ENCODE peak calls at places on chromosomes 2 and 18, in four cellular contexts. I, U, T and W are unnamed samples.

GRCh38 chr2:231039294-231039664 is 2.0 kb downstream of the C2orf72 start:
- DNase-seq in I (no peak), U (no peak), T (no peak), W (no peak)

GRCh38 chr2:143030127-143030526 is 99.1 kb upstream of the ARHGAP15 start:
- DNase-seq in I (no peak), U (no peak), T (no peak), W (no peak)

GRCh38 chr2:28359222-28360065 is 33.2 kb upstream of the FOSL2 start:
- DNase-seq in I (no peak), U (peak), T (no peak), W (no peak)

GRCh38 chr2:217994776-217995274 is 8.0 kb downstream of the TNS1 start:
- DNase-seq in I (no peak), U (no peak), T (no peak), W (no peak)

GRCh38 chr2:141889788-141890187 is 241.0 kb downstream of the LRP1B start:
- DNase-seq in I (no peak), U (no peak), T (no peak), W (no peak)

GRCh38 chr2:62196278-62196901 is 475 bp downstream of the B3GNT2 start:
- DNase-seq in I (peak), U (peak), T (peak), W (peak)

GRCh38 chr2:233486357-233486756 is 80.2 kb downstream of the USP40 start:
- DNase-seq in I (no peak), U (no peak), T (no peak), W (no peak)

GRCh38 chr2:70716131-70716766 is 51.8 kb downstream of the ADD2 start:
- DNase-seq in I (no peak), U (no peak), T (peak), W (no peak)

GRCh38 chr2:143802242-143802641 is 673.0 kb downstream of the ARHGAP15 start:
- DNase-seq in I (no peak), U (no peak), T (no peak), W (no peak)

GRCh38 chr18:54222922-54223567 is 1.4 kb downstream of the MBD2 start:
- DNase-seq in I (no peak), U (no peak), T (no peak), W (no peak)

GRCh38 chr2:150027164-150027563 is 439.6 kb upstream of the MMADHC start:
- DNase-seq in I (no peak), U (no peak), T (no peak), W (no peak)

GRCh38 chr18:274313-274712 is 6.5 kb upstream of the THOC1 start:
- DNase-seq in I (no peak), U (no peak), T (no peak), W (no peak)

GRCh38 chr18:45359275-45360009 is 255.8 kb upstream of the SLC14A2 start:
- DNase-seq in I (peak), U (no peak), T (no peak), W (no peak)

GRCh38 chr2:120436460-120436739 is 90.5 kb downstream of the INHBB start:
- DNase-seq in I (no peak), U (no peak), T (no peak), W (no peak)

GRCh38 chr18:22113144-22113813 is 56.1 kb upstream of the GATA6 start:
- DNase-seq in I (no peak), U (no peak), T (no peak), W (no peak)

GRCh38 chr18:33231474-33232317 is 208.8 kb downstream of the CCDC178 start:
- DNase-seq in I (peak), U (peak), T (peak), W (peak)

GRCh38 chr18:56711706-56712445 is 60.7 kb downstream of the WDR7 start:
- DNase-seq in I (no peak), U (no peak), T (no peak), W (no peak)

GRCh38 chr2:216956820-216957493 is 97.1 kb upstream of the TNP1 start:
- DNase-seq in I (no peak), U (no peak), T (no peak), W (no peak)

GRCh38 chr2:8496079-8496478 is 185.8 kb upstream of the ID2 start:
- DNase-seq in I (no peak), U (no peak), T (no peak), W (no peak)

GRCh38 chr2:71833855-71834554 is 313.7 kb downstream of the CYP26B1 start:
- DNase-seq in I (no peak), U (no peak), T (no peak), W (no peak)

DNA sequence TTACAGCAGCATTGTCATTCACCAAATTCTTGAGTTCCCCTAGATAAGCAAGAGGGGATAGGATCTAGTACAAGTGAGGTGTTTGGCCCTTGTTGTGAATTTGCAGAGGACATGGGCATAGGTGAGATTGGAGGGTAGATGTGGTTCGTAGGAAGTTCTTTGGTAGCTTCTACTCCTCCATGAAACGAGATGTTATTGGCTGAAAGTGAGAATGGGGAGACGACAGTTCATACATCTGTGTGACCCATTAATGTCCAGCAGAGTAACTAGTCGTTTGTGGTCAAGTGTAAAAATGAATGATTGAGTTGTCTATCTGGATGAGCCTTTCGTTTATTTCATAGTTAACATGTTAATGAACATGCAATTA is 90.4 kb downstream of the UBE2E3 start:
- DNase-seq in I (no peak), U (no peak), T (no peak), W (no peak)
- TF ChIP-seq TEAD4 in I (no peak), U (no peak), T (no peak), W (no peak)

GRCh38 chr2:128584296-128584900 is 265.7 kb upstream of the HS6ST1 start:
- DNase-seq in I (no peak), U (no peak), T (no peak), W (no peak)
- TF ChIP-seq TEAD4 in I (no peak), U (no peak), T (no peak), W (no peak)

GRCh38 chr2:226187126-226187525 is 612.5 kb downstream of the IRS1 start:
- DNase-seq in I (no peak), U (no peak), T (no peak), W (no peak)
- TF ChIP-seq TEAD4 in I (no peak), U (no peak), T (no peak), W (no peak)

GRCh38 chr2:74290066-74290465 is 53.1 kb downstream of the SLC4A5 start:
- DNase-seq in I (no peak), U (no peak), T (no peak), W (no peak)

GRCh38 chr2:74291217-74291551 is 52.0 kb downstream of the SLC4A5 start:
- DNase-seq in I (no peak), U (no peak), T (no peak), W (no peak)

GRCh38 chr2:74292752-74293151 is 50.5 kb downstream of the SLC4A5 start:
- DNase-seq in I (no peak), U (no peak), T (no peak), W (no peak)

GRCh38 chr2:74291891-74292621 is 51.2 kb downstream of the SLC4A5 start:
- DNase-seq in I (no peak), U (no peak), T (no peak), W (no peak)

DNA sequence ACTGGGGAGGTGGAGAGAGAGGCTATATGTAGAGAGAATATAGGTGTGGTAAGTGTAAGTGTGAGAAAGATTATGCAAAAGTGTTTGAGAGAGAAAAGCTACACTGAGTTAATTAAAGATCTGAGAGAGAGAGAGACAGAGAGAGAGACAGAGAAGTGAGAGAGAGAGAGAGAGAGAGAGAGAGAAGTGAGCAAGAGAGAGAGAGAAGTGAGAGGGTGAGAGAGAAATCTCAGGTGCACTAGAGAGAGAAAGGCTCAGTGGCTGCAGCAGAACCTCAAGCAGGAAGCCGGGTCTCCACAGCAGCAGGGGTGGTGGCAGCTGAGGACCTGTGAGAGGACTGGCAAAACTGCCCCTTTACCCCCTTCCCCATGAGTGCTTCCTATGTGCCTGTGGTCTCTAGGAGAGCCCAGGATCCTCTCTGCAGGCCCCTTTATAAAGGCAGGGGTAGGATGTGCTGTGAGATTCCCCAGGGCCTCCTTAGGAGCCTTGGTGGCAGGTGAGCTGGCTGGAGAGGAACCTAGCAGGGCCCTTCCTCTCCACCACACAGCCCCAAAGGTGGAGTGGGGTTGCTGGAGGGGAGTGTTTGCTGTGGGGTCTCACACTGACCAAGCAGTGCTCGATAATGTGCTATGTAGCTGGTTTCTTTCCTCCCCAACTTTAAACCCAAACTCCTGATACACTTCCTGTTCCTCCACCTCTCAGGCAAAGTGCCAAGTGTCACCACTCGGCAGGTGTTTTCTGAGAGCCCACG is 52.6 kb downstream of the SLC4A5 start:
- DNase-seq in I (no peak), U (no peak), T (no peak), W (no peak)
- TF ChIP-seq TEAD4 in I (no peak), U (no peak), T (no peak), W (no peak)

GRCh38 chr2:133600231-133600630 is 32.0 kb upstream of the NCKAP5 start:
- DNase-seq in I (no peak), U (no peak), T (no peak), W (no peak)
- TF ChIP-seq TEAD4 in I (no peak), U (no peak), T (no peak), W (no peak)